ENCODE peak calls at places on chromosomes 13 and 19, in nine cellular contexts. W, B, K, N, T, Z, V, M and U are unnamed samples.

GRCh38 chr19:40089462-40089861 is 1.3 kb downstream of the ZNF780A start:
- DNase-seq in B (no peak), K (no peak), V (no peak), Z (no peak), T (no peak), N (no peak), W (peak; percentile 14), M (no peak), U (no peak)

GRCh38 chr13:100922599-100922998 is 248.0 kb upstream of the TMTC4 start:
- DNase-seq in W (no peak), K (no peak), M (no peak), N (no peak), V (no peak), B (no peak), Z (no peak), T (no peak), U (no peak)

GRCh38 chr13:40120288-40120687 is 464.8 kb downstream of the COG6 start:
- DNase-seq in Z (no peak), N (no peak), B (no peak), V (no peak), T (no peak), K (no peak), M (no peak), W (no peak), U (no peak)

GRCh38 chr19:11035441-11036377 is 53.6 kb upstream of the LDLR start:
- DNase-seq in B (peak; percentile 95), M (peak; percentile 91), V (peak; percentile 57), W (peak; percentile 95), T (peak; percentile 94), N (peak; percentile 94), K (peak; percentile 93), Z (peak; percentile 62), U (peak; percentile 47)

GRCh38 chr13:52383362-52383761 is 22.6 kb downstream of the THSD1 start:
- DNase-seq in K (no peak), Z (no peak), M (no peak), N (no peak), W (no peak), B (no peak), V (no peak), T (no peak), U (no peak)

GRCh38 chr19:58549664-58550361 is 5.1 kb downstream of the CHMP2A start:
- DNase-seq in K (no peak), V (no peak), W (no peak), N (no peak), T (no peak), Z (no peak), M (no peak), B (no peak), U (no peak)

GRCh38 chr13:26133286-26133685 is 81.5 kb upstream of the SHISA2 start:
- DNase-seq in Z (no peak), K (no peak), W (no peak), B (no peak), V (no peak), T (no peak), M (no peak), N (no peak), U (no peak)

GRCh38 chr19:6739884-6740588 is 556 bp downstream of the TRIP10 start:
- DNase-seq in N (no peak), K (peak; percentile 42), M (no peak), V (no peak), Z (no peak), T (peak; percentile 69), B (no peak), W (peak; percentile 52), U (no peak)

GRCh38 chr19:7292352-7292949 is 1.8 kb downstream of the INSR start:
- DNase-seq in B (no peak), Z (no peak), M (no peak), W (no peak), V (no peak), K (no peak), T (no peak), N (no peak), U (no peak)

DNA sequence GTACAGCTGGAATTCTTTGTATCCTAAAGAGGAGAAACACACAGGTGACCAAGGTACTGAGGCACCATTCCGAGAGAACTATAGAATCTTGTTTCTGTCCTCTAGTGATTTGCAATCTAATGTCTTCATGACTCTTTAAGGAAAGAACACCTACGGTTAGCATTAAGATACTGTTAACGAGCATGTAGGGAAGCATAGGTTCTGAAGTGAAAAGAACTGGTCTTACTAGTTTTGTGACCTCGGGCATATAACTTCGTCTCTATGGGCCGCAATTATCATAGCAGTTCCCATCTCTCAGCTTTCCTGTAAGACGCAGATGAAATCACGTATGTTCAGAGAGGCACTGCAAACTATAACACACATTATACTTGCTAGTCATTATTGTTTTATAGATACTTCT is 193.0 kb upstream of the NBEA start:
- DNase-seq in M (no peak), V (no peak), K (no peak), W (no peak), Z (no peak), T (no peak), B (no peak), N (no peak), U (no peak)
- H3K4me1 ChIP-seq in M (no peaks in the 10 kb centered on the region), V (no peaks in the 10 kb centered on the region), K (no peaks in the 10 kb centered on the region), W (peaks cover 28% of the 10 kb centered on the region), Z (no peaks in the 10 kb centered on the region), T (peaks cover 14% of the 10 kb centered on the region), B (no peaks in the 10 kb centered on the region), N (peaks cover 15% of the 10 kb centered on the region), U (no peaks in the 10 kb centered on the region)

GRCh38 chr19:42280761-42281174 is 11.7 kb downstream of the CIC start:
- DNase-seq in K (peak; percentile 63), T (no peak), M (no peak), V (no peak), B (no peak), W (peak; percentile 36), Z (no peak), N (no peak), U (no peak)

GRCh38 chr19:42279902-42280760 is 11.1 kb downstream of the CIC start:
- DNase-seq in K (peak; percentile 95), M (peak; percentile 87), B (peak; percentile 88), V (no peak), N (peak; percentile 82), W (peak; percentile 83), Z (peak; percentile 80), T (peak; percentile 89), U (peak; percentile 63)

GRCh38 chr19:42282036-42282762 is 13.1 kb downstream of the CIC start:
- DNase-seq in K (no peak), Z (no peak), N (peak; percentile 26), T (no peak), B (no peak), M (peak; percentile 23), W (no peak), V (no peak), U (peak; percentile 26)

GRCh38 chr19:42282810-42283247 is 13.8 kb downstream of the CIC start:
- DNase-seq in K (no peak), Z (no peak), T (no peak), B (no peak), N (no peak), W (no peak), V (no peak), M (no peak), U (no peak)

GRCh38 chr19:42281175-42282035 is 12.4 kb downstream of the CIC start:
- DNase-seq in T (no peak), W (peak; percentile 42), Z (peak; percentile 22), K (peak; percentile 72), M (peak; percentile 27), B (peak; percentile 68), V (no peak), N (peak; percentile 40), U (no peak)
- H3K4me1 ChIP-seq in T (peaks cover 76% of the 10 kb centered on the region), W (peaks cover 73% of the 10 kb centered on the region), Z (peaks cover 45% of the 10 kb centered on the region), K (peaks cover 49% of the 10 kb centered on the region), M (peaks cover 54% of the 10 kb centered on the region), B (peaks cover 20% of the 10 kb centered on the region), V (peaks cover 52% of the 10 kb centered on the region), N (peaks cover 80% of the 10 kb centered on the region), U (peaks cover 28% of the 10 kb centered on the region)

GRCh38 chr19:2087621-2088100 is 8.5 kb downstream of the MOB3A start:
- DNase-seq in M (no peak), W (no peak), T (no peak), Z (no peak), N (no peak), B (no peak), K (no peak), V (no peak), U (no peak)
- H3K4me1 ChIP-seq in M (peaks cover 67% of the 10 kb centered on the region), W (peaks cover 51% of the 10 kb centered on the region), T (peaks cover 84% of the 10 kb centered on the region), Z (peaks cover 71% of the 10 kb centered on the region), N (peaks cover 9% of the 10 kb centered on the region), B (no peaks in the 10 kb centered on the region), K (peaks cover 8% of the 10 kb centered on the region), V (no peaks in the 10 kb centered on the region), U (peaks cover 27% of the 10 kb centered on the region)

GRCh38 chr19:35000338-35000646 is 169 bp downstream of the GRAMD1A start:
- DNase-seq in N (no peak), M (no peak), W (no peak), V (no peak), Z (no peak), K (no peak), T (peak; percentile 91), B (no peak), U (no peak)

GRCh38 chr19:35002037-35002535 is 2.0 kb downstream of the GRAMD1A start:
- DNase-seq in M (no peak), T (peak; percentile 24), B (no peak), K (no peak), V (no peak), N (no peak), Z (no peak), W (no peak), U (no peak)

GRCh38 chr19:34998777-34999497 is 1.2 kb upstream of the GRAMD1A start:
- DNase-seq in N (no peak), Z (no peak), M (no peak), K (no peak), B (no peak), W (no peak), T (peak; percentile 41), V (no peak), U (no peak)

GRCh38 chr19:35000647-35001501 is 751 bp downstream of the GRAMD1A start:
- DNase-seq in W (peak; percentile 33), K (peak; percentile 34), B (peak; percentile 71), N (peak; percentile 41), V (no peak), T (peak; percentile 62), Z (peak; percentile 68), M (peak; percentile 64), U (peak; percentile 38)

DNA sequence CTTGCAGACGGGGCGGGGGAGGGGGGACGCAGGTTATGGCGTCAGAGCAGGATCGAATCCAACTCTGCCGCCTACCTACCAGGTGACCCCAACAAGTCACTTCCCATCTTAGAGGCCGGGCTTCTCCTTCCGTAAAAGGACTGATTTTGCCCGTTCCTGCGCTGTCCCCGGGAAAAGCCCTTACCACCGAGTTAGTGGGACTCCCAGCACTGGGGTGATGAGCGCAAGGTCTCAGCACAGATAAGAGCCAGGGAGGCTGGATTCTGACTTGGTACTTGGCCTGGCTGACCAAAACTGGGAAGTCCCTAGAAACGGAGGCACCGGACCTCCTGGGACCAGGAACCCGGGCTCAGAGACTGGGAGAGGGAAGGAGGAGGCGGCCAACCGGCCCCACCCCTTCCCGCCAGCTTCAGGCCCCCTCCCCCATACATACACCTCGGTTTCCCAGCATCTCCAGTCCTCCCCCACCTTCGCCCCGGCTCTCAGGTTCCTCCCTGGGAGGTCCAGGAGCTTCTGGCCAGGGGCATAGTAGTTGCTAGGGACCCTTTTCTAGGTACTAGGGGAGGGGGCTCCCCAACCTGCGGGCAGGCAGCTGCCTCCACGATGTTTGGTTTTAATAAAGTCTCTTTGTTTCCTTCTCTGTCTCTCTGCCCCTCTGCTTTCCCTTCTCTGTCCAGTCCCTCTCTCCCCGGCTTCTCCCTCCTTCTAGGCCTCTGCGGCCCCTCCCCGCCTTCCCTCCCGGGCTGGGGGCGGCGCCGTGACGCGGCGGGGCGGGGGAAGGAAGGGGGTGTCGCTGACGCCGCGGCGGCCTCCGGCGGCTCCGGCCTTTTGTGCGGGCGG is at the start of gene GRAMD1A:
- DNase-seq in K (peak; percentile 81), B (peak; percentile 95), V (peak; percentile 22), W (peak; percentile 88), N (peak; percentile 89), M (peak; percentile 73), T (peak; percentile 83), Z (peak; percentile 57), U (peak; percentile 69)
- H3K4me1 ChIP-seq in K (no peaks in the 10 kb centered on the region), B (peaks cover 8% of the 10 kb centered on the region), V (peaks cover 17% of the 10 kb centered on the region), W (peaks cover 59% of the 10 kb centered on the region), N (peaks cover 60% of the 10 kb centered on the region), M (peaks cover 79% of the 10 kb centered on the region), T (peaks cover 88% of the 10 kb centered on the region), Z (peaks cover 73% of the 10 kb centered on the region), U (no peaks in the 10 kb centered on the region)

GRCh38 chr13:42280537-42280936 is 8.6 kb downstream of the AKAP11 start:
- DNase-seq in K (no peak), W (no peak), N (no peak), V (no peak), T (no peak), M (no peak), Z (no peak), B (no peak), U (no peak)
- H3K4me1 ChIP-seq in K (no peaks in the 10 kb centered on the region), W (no peaks in the 10 kb centered on the region), N (no peaks in the 10 kb centered on the region), V (no peaks in the 10 kb centered on the region), T (peaks cover 12% of the 10 kb centered on the region), M (peaks cover 33% of the 10 kb centered on the region), Z (peaks cover 4% of the 10 kb centered on the region), B (peaks cover 5% of the 10 kb centered on the region), U (peaks cover 9% of the 10 kb centered on the region)